ENCODE peak calls at places on chromosomes 11 and 22, in six cellular contexts. Z, K, L, O, V and A are unnamed samples.

GRCh38 chr11:113531078-113531477 is 55.9 kb upstream of the DRD2 start:
- DNase-seq in L (no peak), K (no peak), V (no peak), Z (no peak), O (no peak), A (no peak)

GRCh38 chr11:99098258-99098657 is 77.5 kb downstream of the CNTN5 start:
- DNase-seq in V (no peak), K (no peak), L (no peak), Z (no peak), O (no peak), A (no peak)

GRCh38 chr11:65777821-65778361 is 2.9 kb downstream of the AP5B1 start:
- DNase-seq in L (no peak), Z (no peak), K (no peak), O (no peak), V (no peak), A (no peak)

GRCh38 chr22:42684462-42685195 is 35.4 kb upstream of the CYB5R3 start:
- DNase-seq in L (no peak), Z (no peak), V (no peak), O (peak; percentile 76), K (no peak), A (no peak)

GRCh38 chr22:42462016-42462415 is 29.8 kb upstream of the NFAM1 start:
- DNase-seq in K (no peak), L (no peak), O (no peak), V (no peak), Z (no peak), A (no peak)

GRCh38 chr11:41309111-41309522 is 150.3 kb downstream of the LRRC4C start:
- DNase-seq in K (no peak), Z (no peak), L (no peak), V (no peak), O (no peak), A (no peak)

GRCh38 chr11:94776351-94777321 is 8.5 kb downstream of the AMOTL1 start:
- DNase-seq in O (no peak), K (no peak), Z (no peak), L (no peak), V (no peak), A (peak; percentile 53)

GRCh38 chr11:10454902-10455631 is at the start of gene AMPD3:
- DNase-seq in Z (peak; percentile 94), O (no peak), V (no peak), K (no peak), L (peak; percentile 77), A (peak; percentile 87)

GRCh38 chr11:9138612-9139579 is 47.5 kb upstream of the SCUBE2 start:
- DNase-seq in K (no peak), Z (peak; percentile 66), O (no peak), L (peak; percentile 61), V (no peak), A (peak; percentile 94)

GRCh38 chr11:118560806-118561205 is 4.9 kb downstream of the IFT46 start:
- DNase-seq in V (no peak), L (no peak), O (no peak), K (no peak), Z (no peak), A (no peak)

GRCh38 chr11:862704-863388 is 20.2 kb downstream of the TSPAN4 start:
- DNase-seq in V (no peak), O (no peak), K (no peak), Z (no peak), L (no peak), A (no peak)

GRCh38 chr11:1049911-1050580 is 13.5 kb upstream of the MUC6 start:
- DNase-seq in Z (no peak), L (no peak), V (peak; percentile 47), K (no peak), O (peak; percentile 24), A (no peak)

GRCh38 chr11:77517226-77517625 is 43.3 kb upstream of the PAK1 start:
- DNase-seq in K (no peak), Z (no peak), O (no peak), L (no peak), V (no peak), A (no peak)

GRCh38 chr11:49208006-49208721 is at the start of gene FOLH1:
- DNase-seq in O (peak; percentile 49), K (peak; percentile 51), L (no peak), Z (peak; percentile 8), V (peak; percentile 65), A (no peak)

GRCh38 chr22:50696799-50697561 is 24.4 kb downstream of the SHANK3 start:
- DNase-seq in K (no peak), V (peak; percentile 58), L (no peak), Z (peak; percentile 86), O (peak; percentile 41), A (no peak)

GRCh38 chr22:37163618-37164534 is 14.2 kb upstream of the IL2RB start:
- DNase-seq in Z (no peak), O (no peak), V (peak; percentile 62), L (no peak), K (no peak), A (no peak)

GRCh38 chr22:43600265-43600664 is 188.5 kb downstream of the MPPED1 start:
- DNase-seq in L (no peak), K (no peak), Z (no peak), V (no peak), O (no peak), A (no peak)

GRCh38 chr11:69647761-69648497 is 7.0 kb downstream of the CCND1 start:
- DNase-seq in Z (no peak), K (no peak), L (no peak), O (no peak), V (no peak), A (no peak)

GRCh38 chr11:67369801-67370284 is 3.6 kb downstream of the CLCF1 start:
- DNase-seq in L (no peak), Z (peak; percentile 44), O (no peak), V (no peak), K (no peak), A (no peak)

GRCh38 chr11:3827434-3828186 is 13.1 kb downstream of the RHOG start:
- DNase-seq in O (no peak), L (no peak), K (peak; percentile 47), V (no peak), Z (no peak), A (no peak)

GRCh38 chr22:23036684-23037428 is 33.5 kb upstream of the GNAZ start:
- DNase-seq in K (no peak), O (no peak), Z (peak; percentile 14), V (peak; percentile 9), L (no peak), A (peak; percentile 50)

GRCh38 chr11:79236541-79236971 is 204.3 kb downstream of the TENM4 start:
- DNase-seq in Z (peak; percentile 83), L (peak; percentile 63), K (no peak), V (no peak), O (no peak), A (peak; percentile 24)

GRCh38 chr11:877565-877964 is 33.0 kb downstream of the CHID1 start:
- DNase-seq in V (no peak), L (no peak), Z (no peak), O (no peak), K (no peak), A (no peak)

GRCh38 chr11:77299528-77299993 is 1.9 kb downstream of the GDPD4 start:
- DNase-seq in L (no peak), O (no peak), K (no peak), V (no peak), Z (no peak), A (peak; percentile 70)

GRCh38 chr11:576791-577610 is 731 bp downstream of the PHRF1 start:
- DNase-seq in V (no peak), K (no peak), Z (no peak), O (no peak), L (no peak), A (peak; percentile 29)